ENCODE peak calls at places on chromosomes 3 and 15, in seven cellular contexts. One of them, this sample, is unnamed.
A peak's percentile ranks its signal among the peaks of the same experiment; 100 is the strongest.

GRCh38 chr15:35669457-35670045 is 123.6 kb upstream of the DPH6 start:
- DNase-seq in GM23338: no peak
- DNase-seq in fibroblast of the aortic adventitia: no peak
- DNase-seq in GM12865: no peak
- DNase-seq in AG10803: no peak
- DNase-seq in Panc1: no peak
- DNase-seq in right lobe of liver: no peak
- DNase-seq in this sample: no peak

GRCh38 chr15:92921215-92922131 is 21.3 kb downstream of the CHD2 start:
- DNase-seq in AG10803: peak; percentile 49
- DNase-seq in Panc1: no peak
- DNase-seq in right lobe of liver: no peak
- DNase-seq in fibroblast of the aortic adventitia: peak; percentile 64
- DNase-seq in GM23338: no peak
- DNase-seq in GM12865: no peak
- DNase-seq in this sample: no peak

GRCh38 chr15:69668963-69669362 is 216.3 kb downstream of the RPLP1 start:
- DNase-seq in GM23338: no peak
- DNase-seq in fibroblast of the aortic adventitia: no peak
- DNase-seq in AG10803: no peak
- DNase-seq in Panc1: no peak
- DNase-seq in right lobe of liver: no peak
- DNase-seq in GM12865: peak; percentile 91
- DNase-seq in this sample: peak; percentile 55

GRCh38 chr3:47324278-47324865 is 41.6 kb downstream of the KLHL18 start:
- DNase-seq in fibroblast of the aortic adventitia: peak; percentile 88
- DNase-seq in Panc1: peak; percentile 42
- DNase-seq in GM12865: peak; percentile 69
- DNase-seq in right lobe of liver: no peak
- DNase-seq in GM23338: peak; percentile 94
- DNase-seq in AG10803: peak; percentile 80
- DNase-seq in this sample: peak; percentile 34

GRCh38 chr3:115861166-115861733 is 237.9 kb downstream of the GAP43 start:
- DNase-seq in GM23338: peak; percentile 69
- DNase-seq in Panc1: no peak
- DNase-seq in GM12865: peak; percentile 2
- DNase-seq in fibroblast of the aortic adventitia: no peak
- DNase-seq in right lobe of liver: no peak
- DNase-seq in AG10803: no peak
- DNase-seq in this sample: no peak

GRCh38 chr15:83983634-83984458 is 251.7 kb upstream of the GOLGA6L4 start:
- DNase-seq in fibroblast of the aortic adventitia: peak; percentile 6
- DNase-seq in right lobe of liver: no peak
- DNase-seq in Panc1: no peak
- DNase-seq in GM23338: peak; percentile 22
- DNase-seq in AG10803: no peak
- DNase-seq in GM12865: peak; percentile 70
- DNase-seq in this sample: peak; percentile 57

GRCh38 chr3:26653811-26654379 is 31.3 kb downstream of the LRRC3B start:
- DNase-seq in AG10803: no peak
- DNase-seq in right lobe of liver: no peak
- DNase-seq in GM23338: no peak
- DNase-seq in Panc1: no peak
- DNase-seq in fibroblast of the aortic adventitia: no peak
- DNase-seq in GM12865: no peak
- DNase-seq in this sample: no peak

GRCh38 chr3:9110802-9111201 is 138.6 kb downstream of the SRGAP3 start:
- DNase-seq in right lobe of liver: no peak
- DNase-seq in fibroblast of the aortic adventitia: peak; percentile 11
- DNase-seq in Panc1: no peak
- DNase-seq in GM12865: no peak
- DNase-seq in GM23338: no peak
- DNase-seq in AG10803: no peak
- DNase-seq in this sample: no peak

GRCh38 chr3:189186093-189186492 is 14.3 kb downstream of the TPRG1 start:
- DNase-seq in GM12865: peak; percentile 19
- DNase-seq in Panc1: no peak
- DNase-seq in AG10803: peak; percentile 8
- DNase-seq in right lobe of liver: no peak
- DNase-seq in GM23338: no peak
- DNase-seq in fibroblast of the aortic adventitia: peak; percentile 88
- DNase-seq in this sample: no peak

GRCh38 chr3:11447584-11448200 is 175.5 kb downstream of the ATG7 start:
- DNase-seq in Panc1: no peak
- DNase-seq in GM23338: no peak
- DNase-seq in GM12865: no peak
- DNase-seq in fibroblast of the aortic adventitia: no peak
- DNase-seq in AG10803: no peak
- DNase-seq in right lobe of liver: no peak
- DNase-seq in this sample: no peak

GRCh38 chr3:8658326-8659212 is 14.0 kb upstream of the SSUH2 start:
- DNase-seq in AG10803: no peak
- DNase-seq in Panc1: no peak
- DNase-seq in right lobe of liver: peak; percentile 56
- DNase-seq in GM23338: no peak
- DNase-seq in fibroblast of the aortic adventitia: peak; percentile 92
- DNase-seq in GM12865: peak; percentile 84
- DNase-seq in this sample: peak; percentile 36

GRCh38 chr3:124773351-124774304 is 43.4 kb downstream of the UMPS start:
- DNase-seq in GM23338: no peak
- DNase-seq in right lobe of liver: no peak
- DNase-seq in AG10803: no peak
- DNase-seq in Panc1: no peak
- DNase-seq in GM12865: peak; percentile 62
- DNase-seq in fibroblast of the aortic adventitia: no peak
- DNase-seq in this sample: no peak

GRCh38 chr3:184591789-184592188 is 30.2 kb downstream of the EPHB3 start:
- DNase-seq in GM12865: no peak
- DNase-seq in right lobe of liver: no peak
- DNase-seq in AG10803: no peak
- DNase-seq in fibroblast of the aortic adventitia: no peak
- DNase-seq in GM23338: no peak
- DNase-seq in Panc1: no peak
- DNase-seq in this sample: no peak

GRCh38 chr15:90413411-90414379 is 25.7 kb downstream of the IQGAP1 start:
- DNase-seq in AG10803: peak; percentile 47
- DNase-seq in fibroblast of the aortic adventitia: peak; percentile 51
- DNase-seq in GM23338: no peak
- DNase-seq in GM12865: no peak
- DNase-seq in Panc1: no peak
- DNase-seq in right lobe of liver: no peak
- DNase-seq in this sample: no peak

GRCh38 chr15:79025201-79025600 is 65.4 kb downstream of the RASGRF1 start:
- DNase-seq in right lobe of liver: no peak
- DNase-seq in GM12865: peak; percentile 39
- DNase-seq in GM23338: peak; percentile 56
- DNase-seq in AG10803: no peak
- DNase-seq in Panc1: no peak
- DNase-seq in fibroblast of the aortic adventitia: no peak
- DNase-seq in this sample: no peak

GRCh38 chr15:40235201-40235890 is 3.5 kb upstream of the PAK6 start:
- DNase-seq in GM23338: peak; percentile 45
- DNase-seq in GM12865: no peak
- DNase-seq in Panc1: no peak
- DNase-seq in fibroblast of the aortic adventitia: no peak
- DNase-seq in AG10803: no peak
- DNase-seq in right lobe of liver: peak; percentile 11
- DNase-seq in this sample: no peak

GRCh38 chr15:99963976-99964375 is 230.7 kb upstream of the LYSMD4 start:
- DNase-seq in GM12865: no peak
- DNase-seq in Panc1: no peak
- DNase-seq in GM23338: no peak
- DNase-seq in right lobe of liver: no peak
- DNase-seq in fibroblast of the aortic adventitia: no peak
- DNase-seq in AG10803: no peak
- DNase-seq in this sample: no peak

GRCh38 chr3:176663819-176664218 is 533.5 kb downstream of the TBL1XR1 start:
- DNase-seq in right lobe of liver: no peak
- DNase-seq in GM23338: peak; percentile 54
- DNase-seq in Panc1: no peak
- DNase-seq in AG10803: peak; percentile 83
- DNase-seq in fibroblast of the aortic adventitia: peak; percentile 78
- DNase-seq in GM12865: peak; percentile 4
- DNase-seq in this sample: no peak

GRCh38 chr3:42032693-42033349 is 58.3 kb upstream of the TRAK1 start:
- DNase-seq in Panc1: no peak
- DNase-seq in AG10803: peak; percentile 100
- DNase-seq in right lobe of liver: peak; percentile 86
- DNase-seq in GM23338: no peak
- DNase-seq in fibroblast of the aortic adventitia: peak; percentile 97
- DNase-seq in GM12865: no peak
- DNase-seq in this sample: no peak

GRCh38 chr3:52484680-52485461 is 10.3 kb upstream of the STAB1 start:
- DNase-seq in AG10803: no peak
- DNase-seq in GM12865: no peak
- DNase-seq in Panc1: no peak
- DNase-seq in fibroblast of the aortic adventitia: no peak
- DNase-seq in GM23338: no peak
- DNase-seq in right lobe of liver: no peak
- DNase-seq in this sample: no peak

GRCh38 chr3:153350420-153350819 is 188.4 kb downstream of the RAP2B start:
- DNase-seq in Panc1: no peak
- DNase-seq in right lobe of liver: no peak
- DNase-seq in GM23338: no peak
- DNase-seq in AG10803: peak; percentile 85
- DNase-seq in fibroblast of the aortic adventitia: peak; percentile 71
- DNase-seq in GM12865: no peak
- DNase-seq in this sample: no peak

GRCh38 chr3:27166888-27167287 is 202.3 kb downstream of the NEK10 start:
- DNase-seq in GM23338: peak; percentile 5
- DNase-seq in Panc1: no peak
- DNase-seq in GM12865: no peak
- DNase-seq in AG10803: peak; percentile 100
- DNase-seq in fibroblast of the aortic adventitia: peak; percentile 97
- DNase-seq in right lobe of liver: no peak
- DNase-seq in this sample: no peak

GRCh38 chr3:171791695-171792082 is 18.6 kb downstream of the PLD1 start:
- DNase-seq in AG10803: peak; percentile 40
- DNase-seq in right lobe of liver: no peak
- DNase-seq in GM12865: no peak
- DNase-seq in Panc1: no peak
- DNase-seq in fibroblast of the aortic adventitia: peak; percentile 87
- DNase-seq in GM23338: peak; percentile 65
- DNase-seq in this sample: no peak

GRCh38 chr3:45792516-45793172 is 3.7 kb downstream of the SLC6A20 start:
- DNase-seq in AG10803: no peak
- DNase-seq in Panc1: no peak
- DNase-seq in right lobe of liver: no peak
- DNase-seq in GM12865: no peak
- DNase-seq in fibroblast of the aortic adventitia: no peak
- DNase-seq in GM23338: no peak
- DNase-seq in this sample: no peak

GRCh38 chr3:45597581-45597980 is 3.0 kb downstream of the LIMD1 start:
- DNase-seq in right lobe of liver: no peak
- DNase-seq in AG10803: no peak
- DNase-seq in GM23338: no peak
- DNase-seq in fibroblast of the aortic adventitia: no peak
- DNase-seq in GM12865: no peak
- DNase-seq in Panc1: no peak
- DNase-seq in this sample: no peak

GRCh38 chr3:166445865-166446264 is 608.6 kb upstream of the BCHE start:
- DNase-seq in AG10803: no peak
- DNase-seq in fibroblast of the aortic adventitia: no peak
- DNase-seq in GM12865: no peak
- DNase-seq in GM23338: no peak
- DNase-seq in right lobe of liver: no peak
- DNase-seq in Panc1: no peak
- DNase-seq in this sample: no peak
- TF ChIP-seq CTCF in AG10803: no peak
- TF ChIP-seq CTCF in fibroblast of the aortic adventitia: no peak
- TF ChIP-seq CTCF in GM12865: no peak
- TF ChIP-seq CTCF in GM23338: no peak
- TF ChIP-seq CTCF in right lobe of liver: no peak
- TF ChIP-seq CTCF in Panc1: no peak
- TF ChIP-seq CTCF in this sample: no peak

GRCh38 chr3:55300701-55301100 is 186.4 kb downstream of the WNT5A start:
- DNase-seq in right lobe of liver: no peak
- DNase-seq in Panc1: no peak
- DNase-seq in GM12865: no peak
- DNase-seq in AG10803: no peak
- DNase-seq in fibroblast of the aortic adventitia: no peak
- DNase-seq in GM23338: no peak
- DNase-seq in this sample: no peak
- H3K4me3 ChIP-seq in right lobe of liver: no peak overlapping the region
- H3K4me3 ChIP-seq in Panc1: no peak overlapping the region
- H3K4me3 ChIP-seq in GM12865: no peak overlapping the region
- H3K4me3 ChIP-seq in AG10803: no peak overlapping the region
- H3K4me3 ChIP-seq in fibroblast of the aortic adventitia: no peak overlapping the region
- H3K4me3 ChIP-seq in GM23338: no peak overlapping the region
- H3K4me3 ChIP-seq in this sample: no peak overlapping the region

DNA sequence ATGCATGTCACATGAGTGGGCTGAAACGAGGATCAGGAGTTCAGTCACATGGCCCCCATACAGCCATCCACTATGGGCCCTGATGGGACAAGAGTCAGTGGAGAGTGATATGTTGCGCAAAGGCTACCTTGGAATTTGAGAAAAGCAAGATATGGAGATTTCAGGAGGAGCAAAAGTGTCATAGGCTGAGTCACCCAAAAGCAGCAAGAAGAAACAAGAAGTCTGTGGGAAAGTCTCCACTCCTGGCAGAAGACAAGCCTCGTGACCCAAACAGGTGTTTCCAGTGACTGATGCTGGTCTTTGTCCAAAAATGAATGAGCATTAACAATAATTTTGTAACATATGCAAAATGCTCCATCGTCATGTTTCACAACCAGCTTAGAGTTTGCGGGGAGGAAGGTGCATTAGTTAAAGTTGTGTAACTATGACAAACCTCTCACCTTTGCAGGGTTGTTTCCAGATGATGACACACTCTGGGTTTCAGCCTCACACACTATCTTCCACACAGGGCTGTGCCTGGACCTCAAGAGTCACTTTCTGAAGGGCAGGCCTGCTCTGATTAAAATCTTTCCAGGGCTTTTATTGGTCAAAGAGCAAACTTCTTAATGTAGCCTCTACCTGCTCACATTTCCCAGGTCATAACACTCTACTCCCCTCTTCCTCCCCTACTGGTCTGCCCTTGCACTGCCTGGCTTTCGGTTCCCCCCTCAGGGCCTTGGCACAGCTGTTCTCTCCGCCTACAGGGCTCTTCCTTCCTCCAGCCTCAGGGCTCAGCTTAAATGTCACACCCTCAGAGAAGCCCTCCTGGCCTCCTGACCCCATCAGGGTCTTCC is 3.9 kb upstream of the DNASE1L3 start:
- DNase-seq in GM12865: peak; percentile 90
- DNase-seq in fibroblast of the aortic adventitia: no peak
- DNase-seq in right lobe of liver: peak; percentile 46
- DNase-seq in Panc1: no peak
- DNase-seq in AG10803: peak; percentile 39
- DNase-seq in GM23338: peak; percentile 52
- DNase-seq in this sample: peak; percentile 72
- TF ChIP-seq CTCF in GM12865: peak; percentile 27
- TF ChIP-seq CTCF in fibroblast of the aortic adventitia: no peak
- TF ChIP-seq CTCF in right lobe of liver: peak; percentile 6
- TF ChIP-seq CTCF in Panc1: no peak
- TF ChIP-seq CTCF in AG10803: no peak
- TF ChIP-seq CTCF in GM23338: no peak
- TF ChIP-seq CTCF in this sample: peak; percentile 67

DNA sequence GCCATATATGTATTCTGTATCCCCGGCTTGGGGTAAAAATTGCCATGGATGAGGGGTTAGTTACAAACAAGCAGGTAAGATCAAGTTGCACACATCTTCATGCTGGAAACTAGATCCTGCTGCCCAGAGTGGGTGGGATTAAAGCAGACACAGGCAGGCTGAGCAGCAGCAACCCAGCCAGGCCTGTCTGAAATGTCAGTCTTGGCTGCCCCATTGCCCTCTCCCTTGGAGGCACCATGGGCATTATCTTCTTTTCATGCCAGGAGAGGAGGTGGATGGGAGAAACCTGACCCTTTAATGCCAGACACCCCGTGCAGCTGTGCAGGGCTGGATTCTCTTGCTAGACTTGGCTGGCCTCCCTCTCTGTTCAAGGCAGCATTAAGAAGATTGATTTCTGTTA is 23.1 kb upstream of the EPHB1 start:
- DNase-seq in fibroblast of the aortic adventitia: no peak
- DNase-seq in right lobe of liver: no peak
- DNase-seq in AG10803: no peak
- DNase-seq in GM12865: no peak
- DNase-seq in GM23338: no peak
- DNase-seq in Panc1: no peak
- DNase-seq in this sample: no peak
- H3K4me3 ChIP-seq in fibroblast of the aortic adventitia: no peak overlapping the region
- H3K4me3 ChIP-seq in right lobe of liver: no peak overlapping the region
- H3K4me3 ChIP-seq in AG10803: no peak overlapping the region
- H3K4me3 ChIP-seq in GM12865: no peak overlapping the region
- H3K4me3 ChIP-seq in GM23338: no peak overlapping the region
- H3K4me3 ChIP-seq in Panc1: no peak overlapping the region
- H3K4me3 ChIP-seq in this sample: no peak overlapping the region

This sample was measured in GM12864.